ENCODE peak calls at places on chromosomes 5 and 9, in eight cellular contexts. O is stromal cell of bone marrow, C is endodermal cell, J is aorta, A is T-helper 17 cell, U is EH, G is cardiac muscle cell, Q is NCI-H1436. X is an unnamed sample.

GRCh38 chr5:91281409-91281808 is 101.7 kb downstream of the ARRDC3 start:
- DNase-seq in O (peak; percentile 81), C (no peak), J (no peak), A (no peak), U (peak; percentile 78), G (no peak), Q (no peak), X (no peak)

GRCh38 chr5:79505138-79505537 is 8.8 kb downstream of the HOMER1 start:
- DNase-seq in O (no peak), C (no peak), J (no peak), A (no peak), U (no peak), G (no peak), Q (no peak), X (no peak)

GRCh38 chr5:81800797-81801196 is 49.9 kb upstream of the SSBP2 start:
- DNase-seq in O (no peak), C (no peak), J (no peak), A (no peak), U (peak; percentile 61), G (no peak), Q (no peak), X (no peak)

GRCh38 chr9:98807811-98808195 is 333 bp downstream of the GALNT12 start:
- DNase-seq in O (no peak), C (peak; percentile 70), J (no peak), A (no peak), U (no peak), G (no peak), Q (no peak), X (no peak)

GRCh38 chr5:2614571-2614970 is 136.9 kb downstream of the IRX2 start:
- DNase-seq in O (no peak), C (no peak), J (no peak), A (no peak), U (no peak), G (no peak), Q (no peak), X (no peak)

GRCh38 chr5:135230326-135230925 is 168.6 kb downstream of the MACROH2A1 start:
- DNase-seq in O (peak; percentile 72), C (no peak), J (peak; percentile 87), A (no peak), U (peak; percentile 52), G (no peak), Q (no peak), X (no peak)

GRCh38 chr5:1704266-1704665 is 95.4 kb downstream of the MRPL36 start:
- DNase-seq in O (no peak), C (no peak), J (no peak), A (no peak), U (no peak), G (no peak), Q (no peak), X (no peak)

GRCh38 chr9:136665704-136666363 is 3.1 kb downstream of the EGFL7 start:
- DNase-seq in O (no peak), C (no peak), J (no peak), A (no peak), U (no peak), G (peak; percentile 60), Q (no peak), X (peak; percentile 41)

GRCh38 chr9:113471143-113471542 is 7.6 kb downstream of the RGS3 start:
- DNase-seq in O (no peak), C (no peak), J (no peak), A (no peak), U (peak; percentile 28), G (no peak), Q (no peak), X (no peak)

GRCh38 chr5:87243161-87243877 is 24.4 kb upstream of the RASA1 start:
- DNase-seq in O (peak; percentile 93), C (no peak), J (no peak), A (no peak), U (peak; percentile 67), G (no peak), Q (no peak), X (no peak)

GRCh38 chr9:100724932-100725331 is 147.1 kb downstream of the CAVIN4 start:
- DNase-seq in O (no peak), C (no peak), J (no peak), A (no peak), U (no peak), G (no peak), Q (peak; percentile 26), X (no peak)

GRCh38 chr9:4588721-4589120 is 73.4 kb upstream of the PLPP6 start:
- DNase-seq in O (no peak), C (no peak), J (no peak), A (no peak), U (no peak), G (no peak), Q (no peak), X (no peak)

GRCh38 chr5:59034498-59035186 is 451.8 kb downstream of the RAB3C start:
- DNase-seq in O (no peak), C (no peak), J (no peak), A (no peak), U (peak; percentile 63), G (peak; percentile 44), Q (peak; percentile 24), X (no peak)

GRCh38 chr9:18531127-18531526 is 57.2 kb downstream of the ADAMTSL1 start:
- DNase-seq in O (no peak), C (no peak), J (no peak), A (no peak), U (no peak), G (no peak), Q (no peak), X (no peak)

GRCh38 chr9:89463986-89464901 is 33.7 kb downstream of the SEMA4D start:
- DNase-seq in O (no peak), C (no peak), J (no peak), A (peak; percentile 56), U (no peak), G (no peak), Q (no peak), X (no peak)

GRCh38 chr5:139974661-139975060 is 68.4 kb downstream of the NRG2 start:
- DNase-seq in O (no peak), C (peak; percentile 70), J (no peak), A (no peak), U (peak; percentile 9), G (peak; percentile 63), Q (no peak), X (no peak)

GRCh38 chr5:55437452-55437851 is 97.3 kb downstream of the PLPP1 start:
- DNase-seq in O (no peak), C (no peak), J (no peak), A (no peak), U (no peak), G (no peak), Q (no peak), X (no peak)

GRCh38 chr9:136697146-136697820 is 10.0 kb upstream of the AGPAT2 start:
- DNase-seq in O (no peak), C (no peak), J (no peak), A (no peak), U (no peak), G (no peak), Q (no peak), X (peak; percentile 84)

GRCh38 chr5:13567819-13568218 is 376.7 kb downstream of the DNAH5 start:
- DNase-seq in O (peak; percentile 36), C (no peak), J (no peak), A (no peak), U (peak; percentile 87), G (no peak), Q (no peak), X (no peak)

GRCh38 chr5:45417285-45417996 is 278.7 kb downstream of the HCN1 start:
- DNase-seq in O (no peak), C (no peak), J (no peak), A (no peak), U (no peak), G (no peak), Q (no peak), X (no peak)

GRCh38 chr5:123012321-123012720 is 24.2 kb downstream of the PPIC start:
- DNase-seq in O (no peak), C (no peak), J (no peak), A (no peak), U (peak; percentile 35), G (no peak), Q (no peak), X (no peak)

GRCh38 chr9:99966720-99967119 is 60.3 kb downstream of the STX17 start:
- DNase-seq in O (no peak), C (peak; percentile 65), J (no peak), A (no peak), U (peak; percentile 40), G (peak; percentile 71), Q (no peak), X (no peak)

GRCh38 chr9:113568481-113569321 is 105.2 kb downstream of the RGS3 start:
- DNase-seq in O (no peak), C (peak; percentile 41), J (no peak), A (no peak), U (no peak), G (no peak), Q (no peak), X (no peak)

GRCh38 chr5:64923151-64923685 is 154.5 kb downstream of the CWC27 start:
- DNase-seq in O (no peak), C (peak; percentile 40), J (peak; percentile 11), A (no peak), U (peak; percentile 50), G (no peak), Q (no peak), X (no peak)

GRCh38 chr5:135602882-135603721 is 24.3 kb upstream of the CXCL14 start:
- DNase-seq in O (no peak), C (peak; percentile 53), J (no peak), A (no peak), U (no peak), G (peak; percentile 12), Q (peak; percentile 80), X (no peak)

GRCh38 chr5:154371687-154372086 is 74.1 kb upstream of the SAP30L start:
- DNase-seq in O (peak; percentile 87), C (no peak), J (no peak), A (no peak), U (peak; percentile 84), G (no peak), Q (no peak), X (no peak)

GRCh38 chr5:9302228-9302627 is 243.6 kb downstream of the SEMA5A start:
- DNase-seq in O (no peak), C (no peak), J (no peak), A (no peak), U (peak; percentile 42), G (no peak), Q (no peak), X (no peak)

GRCh38 chr9:124005372-124005771 is 6.2 kb upstream of the LHX2 start:
- DNase-seq in O (no peak), C (peak; percentile 86), J (no peak), A (no peak), U (no peak), G (no peak), Q (no peak), X (no peak)

GRCh38 chr9:21728781-21729180 is 73.7 kb upstream of the MTAP start:
- DNase-seq in O (peak; percentile 65), C (no peak), J (no peak), A (no peak), U (peak; percentile 81), G (no peak), Q (no peak), X (no peak)

X was measured in right lobe of liver.